ENCODE peak calls at places on chromosomes 1 and 21, in five cellular contexts. W, E, R, B and F are unnamed samples.

GRCh38 chr1:210296682-210297081 is 32.0 kb upstream of the HHAT start:
- DNase-seq in W (no peak), E (no peak), R (no peak), B (no peak), F (no peak)

GRCh38 chr1:20616468-20617156 is 16.6 kb upstream of the PINK1 start:
- DNase-seq in W (no peak), E (no peak), R (no peak), B (no peak), F (no peak)

GRCh38 chr1:67966001-67966665 is 84.3 kb downstream of the DIRAS3 start:
- DNase-seq in W (no peak), E (no peak), R (no peak), B (no peak), F (no peak)

GRCh38 chr1:208233546-208233945 is 10.6 kb downstream of the PLXNA2 start:
- DNase-seq in W (peak), E (peak), R (no peak), B (no peak), F (no peak)

GRCh38 chr1:228168563-228169270 is 3.1 kb downstream of the IBA57 start:
- DNase-seq in W (no peak), E (no peak), R (no peak), B (no peak), F (no peak)

GRCh38 chr21:43958364-43959158 is 53.5 kb upstream of the TRAPPC10 start:
- DNase-seq in W (no peak), E (no peak), R (no peak), B (no peak), F (no peak)

GRCh38 chr21:39451332-39452206 is at the start of gene SH3BGR:
- DNase-seq in W (peak), E (no peak), R (no peak), B (no peak), F (peak)

GRCh38 chr1:78005755-78006154 is 1.0 kb downstream of the DNAJB4 start:
- DNase-seq in W (peak), E (peak), R (peak), B (no peak), F (peak)

GRCh38 chr1:173861731-173862145 is 6.1 kb downstream of the GAS5 start:
- DNase-seq in W (no peak), E (no peak), R (no peak), B (no peak), F (no peak)

GRCh38 chr1:54608561-54609230 is 14.6 kb downstream of the FAM151A start:
- DNase-seq in W (no peak), E (no peak), R (no peak), B (no peak), F (no peak)

GRCh38 chr1:79811173-79811572 is 804.6 kb upstream of the ADGRL4 start:
- DNase-seq in W (no peak), E (peak), R (peak), B (no peak), F (peak)

GRCh38 chr1:50955116-50955515 is 5.0 kb downstream of the FAF1 start:
- DNase-seq in W (no peak), E (no peak), R (no peak), B (no peak), F (no peak)

GRCh38 chr1:244094880-244095522 is 43.9 kb downstream of the ZBTB18 start:
- DNase-seq in W (no peak), E (no peak), R (no peak), B (no peak), F (no peak)

GRCh38 chr1:247357062-247357780 is 25.6 kb upstream of the ZNF496 start:
- DNase-seq in W (no peak), E (peak), R (no peak), B (no peak), F (no peak)

GRCh38 chr1:167404908-167405307 is 113.4 kb downstream of the CD247 start:
- DNase-seq in W (no peak), E (no peak), R (no peak), B (no peak), F (no peak)

GRCh38 chr1:208202333-208202987 is 41.7 kb downstream of the PLXNA2 start:
- DNase-seq in W (peak), E (no peak), R (no peak), B (no peak), F (no peak)

GRCh38 chr1:24745711-24746582 is 700 bp downstream of the CLIC4 start:
- DNase-seq in W (peak), E (peak), R (peak), B (no peak), F (no peak)

GRCh38 chr1:89912073-89912472 is 82.8 kb upstream of the ZNF326 start:
- DNase-seq in W (no peak), E (no peak), R (no peak), B (no peak), F (no peak)

GRCh38 chr1:118900643-118901440 is 87.3 kb downstream of the TBX15 start:
- DNase-seq in W (no peak), E (no peak), R (no peak), B (no peak), F (no peak)

GRCh38 chr1:86502721-86503430 is 34.1 kb downstream of the CLCA1 start:
- DNase-seq in W (peak), E (no peak), R (no peak), B (no peak), F (peak)

GRCh38 chr1:3283849-3284248 is 170.6 kb upstream of the ARHGEF16 start:
- DNase-seq in W (peak), E (peak), R (no peak), B (no peak), F (peak)

GRCh38 chr1:246139745-246140182 is 367.3 kb downstream of the SMYD3 start:
- DNase-seq in W (no peak), E (peak), R (peak), B (no peak), F (peak)

GRCh38 chr1:70487910-70488665 is 77.0 kb downstream of the CTH start:
- DNase-seq in W (peak), E (peak), R (peak), B (no peak), F (peak)

GRCh38 chr1:93453911-93454310 is 6.0 kb downstream of the FNBP1L start:
- DNase-seq in W (no peak), E (no peak), R (no peak), B (no peak), F (peak)

GRCh38 chr1:231107600-231108326 is 54.1 kb upstream of the TRIM67 start:
- DNase-seq in W (no peak), E (no peak), R (no peak), B (no peak), F (no peak)

GRCh38 chr21:41972511-41973205 is 18.8 kb upstream of the C2CD2 start:
- DNase-seq in W (peak), E (no peak), R (no peak), B (no peak), F (no peak)

GRCh38 chr1:25743164-25744139 is 56.5 kb upstream of the SELENON start:
- DNase-seq in W (peak), E (peak), R (no peak), B (no peak), F (no peak)

GRCh38 chr1:33004628-33005027 is 32.1 kb downstream of the AK2 start:
- DNase-seq in W (no peak), E (no peak), R (no peak), B (no peak), F (peak)

GRCh38 chr1:171081220-171081993 is 9.3 kb upstream of the FMO3 start:
- DNase-seq in W (no peak), E (peak), R (peak), B (no peak), F (peak)

GRCh38 chr1:39141925-39142324 is 62.6 kb upstream of the MACF1 start:
- DNase-seq in W (no peak), E (peak), R (no peak), B (no peak), F (no peak)

GRCh38 chr1:18144921-18145699 is 37.5 kb downstream of the IGSF21 start:
- DNase-seq in W (peak), E (no peak), R (no peak), B (no peak), F (no peak)
- TF ChIP-seq CTCF in W (no peak), E (no peak), R (no peak), B (no peak), F (no peak)

DNA sequence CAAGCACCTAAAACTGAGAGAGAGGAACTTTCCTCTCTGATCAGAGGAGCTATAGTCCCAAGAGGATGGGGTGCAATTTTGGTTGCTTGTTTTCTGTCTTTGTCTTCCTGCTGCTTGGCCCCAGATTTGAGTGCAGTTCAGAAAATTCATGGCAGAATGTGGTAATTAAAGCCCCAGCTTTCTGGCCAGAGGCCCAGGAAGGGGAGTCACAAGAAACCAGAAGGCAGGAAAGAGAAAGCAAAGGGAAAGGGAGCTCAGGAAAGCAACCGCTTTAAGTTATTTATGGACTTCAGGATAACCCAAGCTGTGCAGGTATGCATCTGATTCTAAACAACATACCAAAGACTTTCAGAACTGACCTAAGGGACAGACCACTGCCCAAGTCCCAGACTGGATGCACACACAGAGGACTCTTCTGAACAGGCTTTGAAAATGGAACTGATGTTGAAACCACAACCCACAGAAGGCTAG is 88.8 kb downstream of the ST3GAL3 start:
- DNase-seq in W (no peak), E (peak), R (no peak), B (no peak), F (no peak)
- H3K27ac ChIP-seq in W (no peak), E (no peak), R (no peak), B (no peak), F (no peak)

DNA sequence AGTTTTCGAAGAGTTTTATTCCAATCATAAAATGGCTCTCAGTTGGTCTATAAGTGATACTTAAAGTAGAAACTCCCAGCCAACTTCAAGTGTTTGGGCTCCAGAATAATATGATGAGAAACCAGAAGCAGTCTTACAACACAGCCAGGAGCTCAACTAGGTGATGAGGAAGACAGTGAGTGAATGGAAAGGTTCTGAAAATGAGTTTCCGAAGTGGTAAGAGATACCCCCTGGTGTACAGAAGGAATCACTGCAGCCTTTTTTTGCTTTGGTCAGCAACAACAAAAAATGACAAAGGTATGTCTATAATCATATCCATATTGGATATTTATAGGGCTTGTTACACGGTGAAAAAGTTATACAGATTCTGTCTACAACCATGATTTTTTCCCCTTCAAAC is 16.5 kb downstream of the KRTAP19-1 start:
- DNase-seq in W (no peak), E (no peak), R (peak), B (no peak), F (peak)
- TF ChIP-seq CTCF in W (no peak), E (no peak), R (no peak), B (no peak), F (peak)

DNA sequence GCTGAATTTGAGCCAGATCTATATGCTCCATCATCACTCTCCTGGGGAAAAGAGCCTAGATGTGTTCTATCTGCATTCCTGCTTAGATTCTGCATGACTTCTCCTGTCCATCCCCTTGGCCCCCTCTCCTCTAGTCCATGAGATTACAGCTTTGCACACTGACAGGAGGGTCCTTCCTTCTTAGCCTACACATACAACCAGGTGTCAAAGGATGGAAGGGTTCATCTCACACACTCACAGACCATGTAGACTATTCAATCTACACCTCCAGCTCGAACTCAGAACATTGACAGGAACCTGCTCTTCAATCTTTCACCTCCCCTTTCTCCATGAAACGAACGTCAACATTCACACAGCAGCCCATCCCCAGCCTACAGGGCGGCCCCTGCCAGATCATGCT is 13.8 kb downstream of the C1orf116 start:
- DNase-seq in W (no peak), E (no peak), R (no peak), B (no peak), F (no peak)
- H3K27ac ChIP-seq in W (no peak), E (no peak), R (peak), B (no peak), F (peak)

GRCh38 chr1:47787560-47787959 is 209.6 kb downstream of the TRABD2B start:
- DNase-seq in W (no peak), E (no peak), R (no peak), B (no peak), F (no peak)

GRCh38 chr1:47786301-47786700 is 210.9 kb downstream of the TRABD2B start:
- DNase-seq in W (no peak), E (no peak), R (no peak), B (no peak), F (no peak)

GRCh38 chr1:47784294-47784650 is 212.9 kb downstream of the TRABD2B start:
- DNase-seq in W (no peak), E (no peak), R (no peak), B (no peak), F (no peak)

GRCh38 chr1:47785118-47785517 is 212.1 kb downstream of the TRABD2B start:
- DNase-seq in W (no peak), E (no peak), R (no peak), B (no peak), F (no peak)

DNA sequence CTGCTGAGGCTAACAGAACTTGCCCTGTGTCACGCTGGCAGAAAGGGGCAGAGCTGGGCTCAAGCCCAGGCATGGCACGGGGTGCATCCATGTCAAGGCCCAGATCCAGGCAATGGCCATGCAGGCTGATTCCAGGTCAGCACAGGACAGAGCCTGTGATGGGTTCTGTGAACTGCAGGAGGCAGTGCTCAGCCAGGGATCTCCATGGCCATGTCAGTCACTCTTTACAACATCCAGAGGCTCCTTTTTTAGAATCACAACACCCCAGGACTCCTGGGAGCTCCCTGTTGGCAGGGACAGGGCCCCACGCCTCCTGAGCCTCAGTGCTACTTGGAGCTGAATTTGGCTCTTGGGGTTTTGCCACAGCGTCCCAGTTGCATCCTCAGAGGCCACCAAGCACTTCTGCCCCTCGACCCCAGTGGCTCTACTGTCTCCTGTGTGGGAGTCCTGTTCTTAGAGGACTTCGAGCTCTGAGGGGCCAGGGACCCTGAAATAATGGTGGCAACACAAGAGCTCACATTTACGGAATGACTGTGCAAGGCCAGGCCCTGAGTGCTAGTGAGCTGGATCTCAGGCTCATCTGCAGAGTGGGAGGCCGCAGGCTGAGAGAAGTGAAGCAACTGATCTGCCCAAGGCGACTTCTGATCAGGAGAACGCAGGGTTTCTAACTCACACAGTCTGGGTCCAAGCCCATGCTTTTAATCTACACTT is 211.5 kb downstream of the TRABD2B start:
- DNase-seq in W (no peak), E (no peak), R (peak), B (no peak), F (no peak)
- TF ChIP-seq CTCF in W (no peak), E (no peak), R (no peak), B (no peak), F (no peak)

GRCh38 chr1:172163479-172164215 is 256.8 kb upstream of the C1orf105 start:
- DNase-seq in W (no peak), E (peak), R (no peak), B (no peak), F (no peak)
- H3K27ac ChIP-seq in W (no peak), E (no peak), R (peak), B (no peak), F (no peak)

GRCh38 chr1:204623894-204624361 is 61.6 kb downstream of the LRRN2 start:
- DNase-seq in W (no peak), E (no peak), R (peak), B (no peak), F (no peak)
- TF ChIP-seq CTCF in W (no peak), E (peak), R (no peak), B (no peak), F (no peak)